ENCODE peak calls at places on chromosomes 13 and 19, in nine cellular contexts. One of them, this sample, is unnamed.

GRCh38 chr19:5913739-5914357 is at the start of gene CAPS:
- DNase-seq in thyroid gland: peak
- DNase-seq in ovary: no peak
- DNase-seq in heart left ventricle: peak
- DNase-seq in uterus: no peak
- DNase-seq in tibial nerve: peak
- DNase-seq in esophagus muscularis mucosa: no peak
- DNase-seq in adrenal gland: peak
- DNase-seq in Peyer's patch: no peak
- DNase-seq in this sample: no peak

GRCh38 chr13:42116225-42116624 is 67.8 kb downstream of the DGKH start:
- DNase-seq in ovary: no peak
- DNase-seq in Peyer's patch: no peak
- DNase-seq in esophagus muscularis mucosa: no peak
- DNase-seq in heart left ventricle: no peak
- DNase-seq in adrenal gland: no peak
- DNase-seq in uterus: no peak
- DNase-seq in thyroid gland: no peak
- DNase-seq in tibial nerve: no peak
- DNase-seq in this sample: no peak

GRCh38 chr19:18848860-18849661 is 17.3 kb downstream of the UPF1 start:
- DNase-seq in esophagus muscularis mucosa: peak
- DNase-seq in tibial nerve: peak
- DNase-seq in Peyer's patch: peak
- DNase-seq in ovary: peak
- DNase-seq in adrenal gland: peak
- DNase-seq in heart left ventricle: peak
- DNase-seq in thyroid gland: peak
- DNase-seq in uterus: peak
- DNase-seq in this sample: peak

GRCh38 chr19:29964171-29964570 is 22.1 kb downstream of the URI1 start:
- DNase-seq in uterus: no peak
- DNase-seq in Peyer's patch: no peak
- DNase-seq in thyroid gland: no peak
- DNase-seq in ovary: no peak
- DNase-seq in heart left ventricle: no peak
- DNase-seq in tibial nerve: no peak
- DNase-seq in esophagus muscularis mucosa: no peak
- DNase-seq in adrenal gland: peak
- DNase-seq in this sample: no peak

GRCh38 chr13:110499621-110500281 is 61.8 kb downstream of the RAB20 start:
- DNase-seq in ovary: no peak
- DNase-seq in adrenal gland: no peak
- DNase-seq in thyroid gland: no peak
- DNase-seq in heart left ventricle: no peak
- DNase-seq in tibial nerve: no peak
- DNase-seq in uterus: no peak
- DNase-seq in esophagus muscularis mucosa: no peak
- DNase-seq in Peyer's patch: no peak
- DNase-seq in this sample: no peak

GRCh38 chr13:114021464-114022308 is 47.8 kb upstream of the C13orf46 start:
- DNase-seq in uterus: no peak
- DNase-seq in esophagus muscularis mucosa: no peak
- DNase-seq in heart left ventricle: no peak
- DNase-seq in adrenal gland: no peak
- DNase-seq in Peyer's patch: no peak
- DNase-seq in thyroid gland: no peak
- DNase-seq in tibial nerve: no peak
- DNase-seq in ovary: no peak
- DNase-seq in this sample: no peak

GRCh38 chr19:39199025-39199424 is 2.3 kb downstream of the NCCRP1 start:
- DNase-seq in uterus: peak
- DNase-seq in heart left ventricle: no peak
- DNase-seq in adrenal gland: peak
- DNase-seq in ovary: peak
- DNase-seq in esophagus muscularis mucosa: no peak
- DNase-seq in Peyer's patch: no peak
- DNase-seq in thyroid gland: peak
- DNase-seq in tibial nerve: no peak
- DNase-seq in this sample: no peak

GRCh38 chr13:85313761-85314503 is 485.3 kb downstream of the SLITRK6 start:
- DNase-seq in heart left ventricle: no peak
- DNase-seq in tibial nerve: no peak
- DNase-seq in uterus: no peak
- DNase-seq in ovary: no peak
- DNase-seq in Peyer's patch: no peak
- DNase-seq in thyroid gland: no peak
- DNase-seq in adrenal gland: no peak
- DNase-seq in esophagus muscularis mucosa: no peak
- DNase-seq in this sample: no peak

GRCh38 chr13:32902898-32903297 is 113.3 kb upstream of the KL start:
- DNase-seq in esophagus muscularis mucosa: no peak
- DNase-seq in ovary: peak
- DNase-seq in adrenal gland: peak
- DNase-seq in tibial nerve: peak
- DNase-seq in Peyer's patch: peak
- DNase-seq in heart left ventricle: peak
- DNase-seq in uterus: peak
- DNase-seq in thyroid gland: peak
- DNase-seq in this sample: peak

GRCh38 chr19:2454962-2455409 is 1.8 kb downstream of the LMNB2 start:
- DNase-seq in uterus: no peak
- DNase-seq in heart left ventricle: no peak
- DNase-seq in Peyer's patch: no peak
- DNase-seq in ovary: no peak
- DNase-seq in esophagus muscularis mucosa: no peak
- DNase-seq in tibial nerve: no peak
- DNase-seq in adrenal gland: no peak
- DNase-seq in thyroid gland: no peak
- DNase-seq in this sample: no peak

GRCh38 chr19:2454199-2454961 is 2.4 kb downstream of the LMNB2 start:
- DNase-seq in heart left ventricle: no peak
- DNase-seq in thyroid gland: no peak
- DNase-seq in esophagus muscularis mucosa: no peak
- DNase-seq in uterus: no peak
- DNase-seq in Peyer's patch: no peak
- DNase-seq in ovary: no peak
- DNase-seq in tibial nerve: no peak
- DNase-seq in adrenal gland: no peak
- DNase-seq in this sample: no peak

GRCh38 chr19:2456301-2456570 is 523 bp downstream of the LMNB2 start:
- DNase-seq in thyroid gland: no peak
- DNase-seq in heart left ventricle: no peak
- DNase-seq in Peyer's patch: no peak
- DNase-seq in esophagus muscularis mucosa: no peak
- DNase-seq in tibial nerve: no peak
- DNase-seq in ovary: peak
- DNase-seq in uterus: no peak
- DNase-seq in adrenal gland: no peak
- DNase-seq in this sample: no peak

GRCh38 chr19:2457394-2458037 is 757 bp upstream of the LMNB2 start:
- DNase-seq in esophagus muscularis mucosa: no peak
- DNase-seq in heart left ventricle: no peak
- DNase-seq in Peyer's patch: no peak
- DNase-seq in thyroid gland: no peak
- DNase-seq in adrenal gland: no peak
- DNase-seq in ovary: no peak
- DNase-seq in tibial nerve: no peak
- DNase-seq in uterus: no peak
- DNase-seq in this sample: no peak

DNA sequence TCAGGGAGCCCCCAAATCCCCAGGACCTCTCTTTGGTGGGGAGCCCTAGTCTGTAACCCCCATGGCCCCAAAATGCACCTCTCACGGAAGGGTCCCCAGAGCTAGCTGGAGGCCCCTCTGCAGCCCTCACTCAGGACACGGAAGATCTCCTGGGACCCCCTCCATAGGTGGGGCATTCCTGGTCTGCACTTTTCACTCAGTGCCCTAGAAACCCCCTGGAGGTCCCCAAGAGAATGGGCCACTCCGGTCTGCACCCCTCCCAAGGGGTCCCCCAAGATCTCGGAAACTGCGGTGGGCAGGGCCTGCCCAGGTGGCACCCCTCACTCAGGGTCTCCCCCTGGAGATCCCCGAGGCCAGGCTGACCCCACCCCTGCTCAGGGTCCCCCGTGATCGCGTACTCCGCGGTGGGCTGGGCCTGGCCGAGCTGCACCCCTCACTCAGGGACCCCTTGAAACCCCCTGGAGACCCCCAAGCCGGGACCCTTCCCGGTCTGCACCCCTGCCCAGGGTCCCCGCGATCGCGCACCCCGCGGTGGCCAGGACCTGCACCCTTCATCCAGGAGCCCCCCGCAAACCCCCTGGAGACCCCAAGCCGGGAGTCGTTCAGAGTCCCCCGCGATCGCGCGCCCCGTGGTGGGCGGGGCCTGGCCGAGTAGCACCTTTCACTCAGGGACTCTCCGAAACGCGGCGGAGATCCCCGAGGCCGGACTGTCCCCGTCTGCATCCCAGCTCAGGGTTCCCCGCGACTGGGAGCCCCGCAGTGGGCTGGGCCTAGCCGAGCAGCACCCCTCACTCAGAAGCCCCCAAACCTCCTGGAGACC is 1.1 kb downstream of the LMNB2 start:
- DNase-seq in esophagus muscularis mucosa: no peak
- DNase-seq in adrenal gland: peak
- DNase-seq in uterus: no peak
- DNase-seq in heart left ventricle: no peak
- DNase-seq in Peyer's patch: peak
- DNase-seq in tibial nerve: no peak
- DNase-seq in ovary: peak
- DNase-seq in thyroid gland: peak
- DNase-seq in this sample: no peak
- TF ChIP-seq POLR2A in esophagus muscularis mucosa: no peak
- TF ChIP-seq POLR2A in adrenal gland: no peak
- TF ChIP-seq POLR2A in uterus: no peak
- TF ChIP-seq POLR2A in heart left ventricle: no peak
- TF ChIP-seq POLR2A in Peyer's patch: no peak
- TF ChIP-seq POLR2A in tibial nerve: no peak
- TF ChIP-seq POLR2A in ovary: no peak
- TF ChIP-seq POLR2A in thyroid gland: no peak
- TF ChIP-seq POLR2A in this sample: no peak

GRCh38 chr19:49847731-49848696 is 2.9 kb upstream of the PTOV1 start:
- DNase-seq in thyroid gland: no peak
- DNase-seq in Peyer's patch: no peak
- DNase-seq in ovary: no peak
- DNase-seq in heart left ventricle: no peak
- DNase-seq in tibial nerve: no peak
- DNase-seq in uterus: no peak
- DNase-seq in adrenal gland: no peak
- DNase-seq in esophagus muscularis mucosa: no peak
- DNase-seq in this sample: no peak
- TF ChIP-seq POLR2A in thyroid gland: no peak
- TF ChIP-seq POLR2A in Peyer's patch: no peak
- TF ChIP-seq POLR2A in ovary: no peak
- TF ChIP-seq POLR2A in heart left ventricle: no peak
- TF ChIP-seq POLR2A in tibial nerve: no peak
- TF ChIP-seq POLR2A in uterus: no peak
- TF ChIP-seq POLR2A in adrenal gland: no peak
- TF ChIP-seq POLR2A in esophagus muscularis mucosa: no peak
- TF ChIP-seq POLR2A in this sample: no peak

GRCh38 chr19:47745010-47745901 is at the start of gene NOP53:
- DNase-seq in ovary: peak
- DNase-seq in adrenal gland: peak
- DNase-seq in heart left ventricle: peak
- DNase-seq in Peyer's patch: peak
- DNase-seq in tibial nerve: peak
- DNase-seq in thyroid gland: peak
- DNase-seq in esophagus muscularis mucosa: peak
- DNase-seq in uterus: peak
- DNase-seq in this sample: peak
- TF ChIP-seq POLR2A in ovary: peak
- TF ChIP-seq POLR2A in adrenal gland: peak
- TF ChIP-seq POLR2A in heart left ventricle: peak
- TF ChIP-seq POLR2A in Peyer's patch: peak
- TF ChIP-seq POLR2A in tibial nerve: peak
- TF ChIP-seq POLR2A in thyroid gland: no peak
- TF ChIP-seq POLR2A in esophagus muscularis mucosa: peak
- TF ChIP-seq POLR2A in uterus: peak
- TF ChIP-seq POLR2A in this sample: no peak

GRCh38 chr19:311813-312261 is 20.6 kb upstream of the PLPP2 start:
- DNase-seq in heart left ventricle: no peak
- DNase-seq in tibial nerve: no peak
- DNase-seq in uterus: peak
- DNase-seq in ovary: no peak
- DNase-seq in thyroid gland: no peak
- DNase-seq in adrenal gland: no peak
- DNase-seq in Peyer's patch: peak
- DNase-seq in esophagus muscularis mucosa: no peak
- DNase-seq in this sample: no peak

GRCh38 chr19:310781-311496 is 19.7 kb upstream of the PLPP2 start:
- DNase-seq in Peyer's patch: peak
- DNase-seq in esophagus muscularis mucosa: no peak
- DNase-seq in heart left ventricle: no peak
- DNase-seq in thyroid gland: no peak
- DNase-seq in ovary: no peak
- DNase-seq in uterus: peak
- DNase-seq in tibial nerve: no peak
- DNase-seq in adrenal gland: no peak
- DNase-seq in this sample: no peak

GRCh38 chr19:313169-313987 is 22.2 kb upstream of the PLPP2 start:
- DNase-seq in esophagus muscularis mucosa: no peak
- DNase-seq in adrenal gland: no peak
- DNase-seq in uterus: no peak
- DNase-seq in tibial nerve: no peak
- DNase-seq in heart left ventricle: no peak
- DNase-seq in ovary: no peak
- DNase-seq in thyroid gland: no peak
- DNase-seq in Peyer's patch: no peak
- DNase-seq in this sample: no peak

GRCh38 chr19:315811-316210 is 24.6 kb upstream of the PLPP2 start:
- DNase-seq in ovary: no peak
- DNase-seq in tibial nerve: no peak
- DNase-seq in heart left ventricle: no peak
- DNase-seq in esophagus muscularis mucosa: no peak
- DNase-seq in adrenal gland: no peak
- DNase-seq in thyroid gland: no peak
- DNase-seq in Peyer's patch: no peak
- DNase-seq in uterus: no peak
- DNase-seq in this sample: no peak

DNA sequence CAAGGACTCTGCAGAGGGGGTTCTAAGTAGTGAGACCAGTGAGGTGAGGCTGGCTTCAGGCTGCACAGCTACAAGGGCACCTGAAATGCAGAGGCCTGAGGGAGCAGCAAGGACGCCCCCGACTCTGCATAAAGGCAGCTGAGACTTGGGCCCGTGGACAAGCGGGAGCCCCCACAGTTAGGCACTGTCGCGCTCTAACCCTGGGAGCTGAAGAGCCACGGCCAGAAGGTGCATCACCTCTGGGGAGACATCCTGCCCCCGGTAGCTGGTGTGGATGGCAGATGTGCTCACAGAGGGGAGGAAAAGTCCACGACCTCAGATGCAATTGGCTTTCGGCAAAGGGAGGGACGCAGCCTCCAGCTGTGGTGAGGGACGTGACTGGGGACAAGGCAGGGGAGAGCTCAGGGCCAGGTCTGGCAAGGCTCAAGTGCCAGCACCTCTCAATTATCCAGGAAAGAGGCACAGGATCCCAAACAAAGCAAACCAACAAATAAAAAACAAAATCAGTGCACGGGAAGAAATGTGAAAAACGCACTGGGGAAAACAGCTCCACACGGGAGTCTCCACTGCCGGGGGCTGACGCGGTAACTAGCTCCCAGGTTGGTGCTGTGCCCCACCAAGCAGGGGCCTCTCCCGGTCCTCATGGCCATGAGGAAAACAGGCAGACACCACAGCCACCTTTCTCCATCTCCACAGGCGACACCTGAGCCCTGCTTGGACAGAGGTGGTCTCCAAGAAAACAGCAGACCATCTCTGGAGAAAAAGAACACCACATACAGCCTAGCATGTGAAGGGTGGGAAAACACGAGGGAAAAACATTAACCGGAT is 23.0 kb upstream of the PLPP2 start:
- DNase-seq in esophagus muscularis mucosa: no peak
- DNase-seq in thyroid gland: no peak
- DNase-seq in uterus: peak
- DNase-seq in tibial nerve: no peak
- DNase-seq in heart left ventricle: no peak
- DNase-seq in ovary: no peak
- DNase-seq in Peyer's patch: no peak
- DNase-seq in adrenal gland: no peak
- DNase-seq in this sample: no peak
- TF ChIP-seq POLR2A in esophagus muscularis mucosa: no peak
- TF ChIP-seq POLR2A in thyroid gland: no peak
- TF ChIP-seq POLR2A in uterus: no peak
- TF ChIP-seq POLR2A in tibial nerve: no peak
- TF ChIP-seq POLR2A in heart left ventricle: no peak
- TF ChIP-seq POLR2A in ovary: no peak
- TF ChIP-seq POLR2A in Peyer's patch: no peak
- TF ChIP-seq POLR2A in adrenal gland: no peak
- TF ChIP-seq POLR2A in this sample: no peak